ENCODE peak calls at places on chromosomes 6 and 20, in six cellular contexts. M, A, B, W, F and N are unnamed samples.

GRCh38 chr6:33428219-33428890 is 8.5 kb downstream of the SYNGAP1 start:
- DNase-seq in M (no peak), A (no peak), B (no peak), W (peak; percentile 40), F (peak; percentile 65), N (peak; percentile 83)

GRCh38 chr6:37678078-37678846 is 19.4 kb downstream of the MDGA1 start:
- DNase-seq in M (no peak), A (no peak), B (no peak), W (no peak), F (no peak), N (no peak)

GRCh38 chr6:139881728-139882211 is 507.3 kb upstream of the CITED2 start:
- DNase-seq in M (peak; percentile 53), A (no peak), B (no peak), W (peak; percentile 53), F (peak; percentile 50), N (peak; percentile 83)

GRCh38 chr20:58053391-58054055 is 174.9 kb downstream of the ANKRD60 start:
- DNase-seq in M (no peak), A (no peak), B (no peak), W (no peak), F (no peak), N (no peak)

GRCh38 chr6:106557837-106558236 is 71.5 kb downstream of the RTN4IP1 start:
- DNase-seq in M (no peak), A (no peak), B (no peak), W (no peak), F (peak; percentile 30), N (no peak)

GRCh38 chr20:52096117-52096516 is 95.5 kb downstream of the ZFP64 start:
- DNase-seq in M (no peak), A (no peak), B (no peak), W (no peak), F (no peak), N (no peak)

GRCh38 chr6:3036861-3037469 is 31.3 kb upstream of the RIPK1 start:
- DNase-seq in M (no peak), A (no peak), B (no peak), W (no peak), F (no peak), N (no peak)

GRCh38 chr20:36754656-36755222 is 8.8 kb upstream of the NDRG3 start:
- DNase-seq in M (peak; percentile 88), A (peak; percentile 41), B (no peak), W (peak; percentile 63), F (peak; percentile 86), N (peak; percentile 86)

GRCh38 chr6:144151010-144151727 is 852 bp downstream of the STX11 start:
- DNase-seq in M (no peak), A (no peak), B (no peak), W (no peak), F (peak; percentile 37), N (peak; percentile 38)

GRCh38 chr6:96213768-96214167 is 198.0 kb downstream of the FUT9 start:
- DNase-seq in M (no peak), A (no peak), B (no peak), W (no peak), F (no peak), N (no peak)

GRCh38 chr6:127606131-127606562 is 29.2 kb downstream of the C6orf58 start:
- DNase-seq in M (peak; percentile 31), A (peak; percentile 29), B (no peak), W (peak; percentile 56), F (peak; percentile 52), N (peak; percentile 80)

GRCh38 chr20:49381558-49382493 is 100.6 kb downstream of the KCNB1 start:
- DNase-seq in M (peak; percentile 10), A (no peak), B (no peak), W (no peak), F (no peak), N (no peak)

GRCh38 chr6:90160013-90160412 is 136.6 kb downstream of the BACH2 start:
- DNase-seq in M (no peak), A (no peak), B (no peak), W (no peak), F (no peak), N (no peak)

GRCh38 chr20:45459606-45460005 is 9.9 kb upstream of the WFDC2 start:
- DNase-seq in M (peak; percentile 3), A (no peak), B (no peak), W (no peak), F (no peak), N (no peak)

GRCh38 chr6:35381132-35381531 is 38.8 kb downstream of the PPARD start:
- DNase-seq in M (peak; percentile 74), A (no peak), B (no peak), W (no peak), F (no peak), N (no peak)

GRCh38 chr6:145352382-145353080 is 382.8 kb downstream of the EPM2A start:
- DNase-seq in M (no peak), A (no peak), B (no peak), W (no peak), F (no peak), N (peak; percentile 50)
- H3K4me2 ChIP-seq in M (no peak overlapping the region), A (no peak overlapping the region), B (no peak overlapping the region), W (no peak overlapping the region), F (no peak overlapping the region), N (no peak overlapping the region)

GRCh38 chr6:113281014-113281810 is 575.9 kb upstream of the MARCKS start:
- DNase-seq in M (peak; percentile 25), A (no peak), B (no peak), W (no peak), F (peak; percentile 26), N (peak; percentile 29)
- H3K27ac ChIP-seq in M (peak overlapping the region; percentile 6), A (no peak overlapping the region), B (no peak overlapping the region), W (no peak overlapping the region), F (peak overlapping the region; percentile 85), N (no peak overlapping the region)

GRCh38 chr20:17320456-17320855 is 93.6 kb downstream of the PCSK2 start:
- DNase-seq in M (no peak), A (no peak), B (no peak), W (no peak), F (no peak), N (no peak)

GRCh38 chr20:17314262-17314661 is 87.4 kb downstream of the PCSK2 start:
- DNase-seq in M (no peak), A (no peak), B (no peak), W (no peak), F (no peak), N (no peak)

GRCh38 chr20:17316316-17317038 is 89.6 kb downstream of the PCSK2 start:
- DNase-seq in M (no peak), A (no peak), B (no peak), W (no peak), F (no peak), N (no peak)

GRCh38 chr20:17315491-17316231 is 88.8 kb downstream of the PCSK2 start:
- DNase-seq in M (no peak), A (no peak), B (no peak), W (peak; percentile 36), F (no peak), N (no peak)
- H4K8ac ChIP-seq in M (no peak overlapping the region), A (no peak overlapping the region), B (no peak overlapping the region), W (no peak overlapping the region), F (no peak overlapping the region), N (no peak overlapping the region)

GRCh38 chr6:169159331-169159730 is 94.3 kb downstream of the THBS2 start:
- DNase-seq in M (no peak), A (no peak), B (no peak), W (no peak), F (no peak), N (no peak)

GRCh38 chr6:169160091-169160854 is 93.4 kb downstream of the THBS2 start:
- DNase-seq in M (no peak), A (no peak), B (no peak), W (no peak), F (no peak), N (no peak)

GRCh38 chr6:169162249-169162967 is 91.2 kb downstream of the THBS2 start:
- DNase-seq in M (no peak), A (no peak), B (no peak), W (no peak), F (no peak), N (no peak)

GRCh38 chr6:169161572-169162167 is 92.0 kb downstream of the THBS2 start:
- DNase-seq in M (peak; percentile 43), A (no peak), B (no peak), W (no peak), F (no peak), N (no peak)

DNA sequence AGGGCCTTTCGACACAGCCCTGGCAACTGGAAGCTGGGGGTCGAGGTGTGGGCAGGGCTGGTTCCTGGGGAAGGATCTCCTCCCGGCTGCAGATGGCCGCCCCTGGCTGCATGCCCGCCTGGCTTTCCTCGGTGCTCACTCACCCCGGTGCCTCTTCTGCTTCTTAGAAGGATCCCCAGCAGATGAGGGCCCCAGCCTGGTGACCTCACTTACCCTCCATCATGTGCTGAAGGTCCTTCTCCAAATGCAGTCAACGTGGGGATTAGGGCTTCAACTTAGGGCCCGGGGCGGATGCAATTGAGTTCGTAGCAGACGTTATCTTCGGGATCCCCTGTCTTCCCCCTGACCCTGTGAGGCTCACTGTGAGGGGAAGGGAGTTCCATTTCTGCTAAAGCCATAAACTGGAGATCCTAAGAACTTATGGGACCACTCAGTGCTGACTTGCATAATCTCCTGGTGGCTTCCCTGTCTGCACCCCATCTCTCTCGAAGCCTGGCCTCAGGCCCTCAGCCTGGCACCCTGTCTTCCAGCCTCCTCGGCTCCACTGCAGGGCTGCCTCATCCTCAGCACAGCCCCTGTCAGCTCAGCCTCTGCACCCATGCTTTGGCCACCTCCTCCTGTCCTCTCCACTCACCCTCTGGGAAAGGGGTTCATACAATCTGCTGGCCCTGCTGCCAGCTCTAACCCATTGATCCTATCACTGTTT is 92.6 kb downstream of the THBS2 start:
- DNase-seq in M (no peak), A (no peak), B (no peak), W (no peak), F (no peak), N (no peak)
- H3K4me2 ChIP-seq in M (no peak overlapping the region), A (no peak overlapping the region), B (no peak overlapping the region), W (no peak overlapping the region), F (no peak overlapping the region), N (no peak overlapping the region)